ENCODE peak calls at places on chromosomes 1 and 21, in seven cellular contexts. F, N, E, K, B, C and J are unnamed samples.
A peak's percentile ranks its signal among the peaks of the same experiment; 100 is the strongest.

GRCh38 chr1:219837274-219837993 is 90.9 kb downstream of the SLC30A10 start:
- DNase-seq in F (no peak), N (no peak), E (peak; percentile 11), K (no peak), B (peak; percentile 50), C (peak; percentile 61), J (peak; percentile 46)

GRCh38 chr1:154809436-154810413 is 60.4 kb downstream of the KCNN3 start:
- DNase-seq in F (no peak), N (no peak), E (no peak), K (peak; percentile 67), B (peak; percentile 51), C (peak; percentile 25), J (no peak)

GRCh38 chr1:29470087-29470787 is 233.9 kb downstream of the PTPRU start:
- DNase-seq in F (no peak), N (no peak), E (no peak), K (no peak), B (no peak), C (no peak), J (no peak)

GRCh38 chr1:210647406-210648333 is 319.0 kb downstream of the HHAT start:
- DNase-seq in F (no peak), N (no peak), E (no peak), K (no peak), B (peak; percentile 96), C (no peak), J (no peak)

GRCh38 chr1:22055463-22055862 is 3.0 kb downstream of the CDC42 start:
- DNase-seq in F (no peak), N (no peak), E (no peak), K (no peak), B (no peak), C (no peak), J (no peak)

GRCh38 chr1:220906561-220907334 is 27.5 kb downstream of the HLX start:
- DNase-seq in F (no peak), N (no peak), E (no peak), K (no peak), B (no peak), C (peak; percentile 25), J (no peak)

GRCh38 chr21:21971384-21971783 is 973.2 kb downstream of the NCAM2 start:
- DNase-seq in F (no peak), N (no peak), E (no peak), K (no peak), B (no peak), C (no peak), J (no peak)

GRCh38 chr1:42167611-42168396 is 3.3 kb upstream of the GUCA2A start:
- DNase-seq in F (no peak), N (no peak), E (no peak), K (no peak), B (no peak), C (no peak), J (peak; percentile 61)

GRCh38 chr1:20469406-20470076 is 16.5 kb downstream of the CAMK2N1 start:
- DNase-seq in F (no peak), N (no peak), E (no peak), K (no peak), B (no peak), C (no peak), J (no peak)

GRCh38 chr21:37319551-37319950 is 47.0 kb upstream of the DYRK1A start:
- DNase-seq in F (no peak), N (no peak), E (no peak), K (no peak), B (no peak), C (no peak), J (no peak)

GRCh38 chr1:31666290-31666963 is 21.8 kb upstream of the PEF1 start:
- DNase-seq in F (no peak), N (no peak), E (peak; percentile 33), K (no peak), B (peak; percentile 55), C (peak; percentile 16), J (peak; percentile 88)

GRCh38 chr1:212162635-212163034 is 122.6 kb upstream of the PPP2R5A start:
- DNase-seq in F (peak; percentile 31), N (peak; percentile 73), E (peak; percentile 76), K (no peak), B (peak; percentile 77), C (no peak), J (no peak)

GRCh38 chr1:19889656-19890055 is 7.5 kb downstream of the OTUD3 start:
- DNase-seq in F (no peak), N (no peak), E (no peak), K (no peak), B (no peak), C (no peak), J (no peak)

GRCh38 chr1:209875510-209875909 is 47.7 kb downstream of the UTP25 start:
- DNase-seq in F (no peak), N (no peak), E (no peak), K (no peak), B (peak; percentile 70), C (no peak), J (no peak)

GRCh38 chr1:37831109-37831508 is 23.1 kb upstream of the YRDC start:
- DNase-seq in F (no peak), N (no peak), E (no peak), K (no peak), B (no peak), C (no peak), J (no peak)

GRCh38 chr1:110059133-110059863 is 11.2 kb downstream of the ALX3 start:
- DNase-seq in F (no peak), N (no peak), E (no peak), K (peak; percentile 22), B (peak; percentile 57), C (no peak), J (no peak)

GRCh38 chr1:53499257-53500183 is 40.3 kb downstream of the DMRTB1 start:
- DNase-seq in F (no peak), N (no peak), E (no peak), K (peak; percentile 32), B (no peak), C (no peak), J (no peak)

GRCh38 chr1:213985181-213986019 is 2.4 kb upstream of the PROX1 start:
- DNase-seq in F (no peak), N (no peak), E (no peak), K (no peak), B (no peak), C (no peak), J (no peak)

GRCh38 chr1:17200756-17201155 is 4.2 kb upstream of the PADI1 start:
- DNase-seq in F (no peak), N (no peak), E (no peak), K (no peak), B (no peak), C (no peak), J (no peak)

GRCh38 chr21:45285266-45285931 is 2.3 kb downstream of the POFUT2 start:
- DNase-seq in F (no peak), N (no peak), E (peak; percentile 2), K (peak; percentile 27), B (no peak), C (no peak), J (no peak)

GRCh38 chr21:45288441-45288841 is 746 bp upstream of the POFUT2 start:
- DNase-seq in F (no peak), N (no peak), E (peak; percentile 6), K (no peak), B (no peak), C (no peak), J (no peak)

GRCh38 chr21:45289134-45289533 is 1.4 kb upstream of the POFUT2 start:
- DNase-seq in F (no peak), N (no peak), E (no peak), K (no peak), B (no peak), C (no peak), J (no peak)

GRCh38 chr21:45287438-45288391 is at the start of gene POFUT2:
- DNase-seq in F (peak; percentile 99), N (peak; percentile 97), E (peak; percentile 97), K (peak; percentile 99), B (peak; percentile 85), C (peak; percentile 92), J (peak; percentile 98)

GRCh38 chr21:45286671-45287437 is 841 bp downstream of the POFUT2 start:
- DNase-seq in F (no peak), N (peak; percentile 19), E (peak; percentile 3), K (peak; percentile 53), B (peak; percentile 19), C (no peak), J (no peak)
- H3K4me3 ChIP-seq in F (no peak overlapping the region), N (peak overlapping the region; percentile 77), E (peak overlapping the region; percentile 72), K (peak overlapping the region; percentile 75), B (peak overlapping the region; percentile 59), C (peak overlapping the region; percentile 57), J (peak overlapping the region; percentile 55)

DNA sequence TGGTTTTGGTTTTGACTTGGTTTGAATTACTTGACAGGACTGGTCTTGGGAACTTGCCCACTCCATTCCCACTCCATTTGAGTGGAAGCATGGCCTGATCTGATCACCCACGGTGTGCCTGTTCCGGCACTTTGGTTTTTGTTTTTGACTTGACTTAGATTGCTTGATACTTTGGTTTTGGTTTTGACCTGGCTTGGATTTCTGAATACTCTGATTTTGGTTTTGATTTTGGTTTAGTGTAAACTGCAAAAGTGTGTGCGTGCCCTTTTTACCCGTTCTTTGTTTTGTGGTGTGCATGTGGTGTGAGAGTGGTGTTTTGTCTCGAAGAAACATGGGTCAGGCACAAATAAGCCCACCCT is 50.0 kb downstream of the ADCY10 start:
- DNase-seq in F (no peak), N (no peak), E (no peak), K (no peak), B (no peak), C (no peak), J (no peak)
- H3K4me3 ChIP-seq in F (no peak overlapping the region), N (no peak overlapping the region), E (no peak overlapping the region), K (no peak overlapping the region), B (no peak overlapping the region), C (no peak overlapping the region), J (no peak overlapping the region)

DNA sequence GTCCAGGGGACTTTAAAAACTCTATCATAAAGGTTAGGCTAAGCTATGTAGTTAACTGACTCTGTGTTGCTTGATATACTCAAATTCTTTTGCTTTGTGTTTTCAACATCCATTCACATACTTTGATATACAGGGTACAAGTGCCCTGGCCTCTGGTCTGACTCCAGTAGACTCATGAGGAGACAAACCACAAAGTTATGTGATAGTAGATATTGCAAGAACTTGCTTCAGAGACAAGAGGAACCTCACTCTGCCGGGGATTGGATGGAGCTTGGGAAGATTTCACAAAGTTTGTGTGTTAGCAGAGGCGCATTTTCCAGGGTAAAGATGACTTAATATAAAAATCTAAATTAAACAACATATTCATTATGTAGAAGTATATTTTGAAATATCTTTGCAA is 1.4 kb downstream of the GORAB start:
- DNase-seq in F (no peak), N (no peak), E (no peak), K (no peak), B (peak; percentile 72), C (peak; percentile 46), J (no peak)
- H3K4me3 ChIP-seq in F (no peak overlapping the region), N (peak overlapping the region; percentile 69), E (peak overlapping the region; percentile 83), K (peak overlapping the region; percentile 82), B (peak overlapping the region; percentile 58), C (peak overlapping the region; percentile 90), J (peak overlapping the region; percentile 61)

GRCh38 chr1:47942238-47942629 is 55.0 kb downstream of the TRABD2B start:
- DNase-seq in F (no peak), N (no peak), E (no peak), K (no peak), B (no peak), C (no peak), J (no peak)

GRCh38 chr1:47941609-47942237 is 55.5 kb downstream of the TRABD2B start:
- DNase-seq in F (no peak), N (no peak), E (no peak), K (no peak), B (no peak), C (no peak), J (no peak)

GRCh38 chr1:47938556-47938955 is 58.6 kb downstream of the TRABD2B start:
- DNase-seq in F (no peak), N (peak; percentile 27), E (peak; percentile 16), K (no peak), B (no peak), C (no peak), J (no peak)

GRCh38 chr1:47940321-47940720 is 56.9 kb downstream of the TRABD2B start:
- DNase-seq in F (no peak), N (no peak), E (no peak), K (no peak), B (no peak), C (no peak), J (no peak)

GRCh38 chr1:47940779-47941178 is 56.4 kb downstream of the TRABD2B start:
- DNase-seq in F (no peak), N (no peak), E (no peak), K (no peak), B (peak; percentile 23), C (no peak), J (no peak)
- H3K4me3 ChIP-seq in F (no peak overlapping the region), N (no peak overlapping the region), E (no peak overlapping the region), K (no peak overlapping the region), B (no peak overlapping the region), C (no peak overlapping the region), J (no peak overlapping the region)